ENCODE peak calls at places on chromosomes 5 and 9, in eight cellular contexts. D is RPMI7951; I is AG08396; U is CD4-positive, alpha-beta T cell; V is amygdala; G is activated T-cell treated with anti-CD3 and anti-CD28 coated beads for 1 hour; S is RCC 7860; W is SW480. J is an unnamed sample.

GRCh38 chr5:58080573-58080972 is 379.3 kb downstream of the PLK2 start:
- DNase-seq in G (no peak), V (no peak), W (no peak), D (peak; percentile 64), I (peak; percentile 25), S (no peak), U (no peak), J (no peak)

GRCh38 chr5:31382051-31382878 is 149.6 kb downstream of the DROSHA start:
- DNase-seq in I (no peak), U (no peak), W (no peak), V (no peak), D (no peak), G (no peak), S (no peak), J (peak; percentile 29)

GRCh38 chr9:115597330-115597729 is 479.4 kb upstream of the TNC start:
- DNase-seq in G (no peak), D (no peak), V (no peak), S (no peak), W (no peak), U (no peak), I (no peak), J (no peak)

GRCh38 chr9:4320021-4320420 is 20.2 kb upstream of the GLIS3 start:
- DNase-seq in U (no peak), I (no peak), V (no peak), S (no peak), W (no peak), G (no peak), D (no peak), J (no peak)

GRCh38 chr5:170885281-170885680 is 23.5 kb downstream of the RANBP17 start:
- DNase-seq in I (no peak), W (no peak), D (no peak), S (no peak), V (no peak), U (no peak), G (no peak), J (no peak)

GRCh38 chr5:9617191-9617590 is 13.0 kb downstream of the TAS2R1 start:
- DNase-seq in V (no peak), S (no peak), W (no peak), U (no peak), D (peak; percentile 41), G (no peak), I (no peak), J (no peak)

GRCh38 chr9:12933957-12934356 is 159.1 kb downstream of the LURAP1L start:
- DNase-seq in D (peak; percentile 27), V (no peak), U (no peak), S (peak; percentile 63), W (peak; percentile 7), I (peak; percentile 10), G (no peak), J (no peak)

GRCh38 chr5:106076655-106077054 is 1594.1 kb downstream of the EFNA5 start:
- DNase-seq in W (no peak), G (no peak), U (no peak), S (no peak), V (no peak), I (no peak), D (no peak), J (no peak)

GRCh38 chr5:158873115-158873514 is 226.6 kb downstream of the EBF1 start:
- DNase-seq in D (no peak), U (no peak), I (no peak), V (no peak), G (no peak), W (no peak), S (no peak), J (no peak)